ENCODE peak calls at places on chromosomes 5 and 9, in ten cellular contexts. X is osteoblast, H is GM23338, S is lung, Q is Peyer's patch, Z is cardiac muscle cell, B is IMR-90, L is left ventricle myocardium inferior, I is suprapubic skin, D is HCT116. R is an unnamed sample.
A peak's percentile ranks its signal among the peaks of the same experiment; 100 is the strongest.

GRCh38 chr5:146291421-146292074 is 47.1 kb upstream of the POU4F3 start:
- DNase-seq in X (peak; percentile 50), H (peak; percentile 82), S (no peak), Q (no peak), Z (peak; percentile 63), B (peak; percentile 33), L (no peak), I (no peak), D (peak; percentile 23), R (peak; percentile 50)

GRCh38 chr5:167723254-167723871 is 568.1 kb upstream of the WWC1 start:
- DNase-seq in X (peak; percentile 62), H (peak; percentile 91), S (peak; percentile 74), Q (peak; percentile 79), Z (peak; percentile 89), B (peak; percentile 70), L (peak; percentile 58), I (peak; percentile 79), D (peak; percentile 72), R (peak; percentile 74)

GRCh38 chr5:83099445-83099844 is 22.1 kb downstream of the XRCC4 start:
- DNase-seq in X (no peak), H (peak; percentile 10), S (no peak), Q (no peak), Z (no peak), B (no peak), L (no peak), I (no peak), D (no peak), R (peak; percentile 30)

GRCh38 chr9:21465859-21466518 is 16.1 kb downstream of the IFNE start:
- DNase-seq in X (peak; percentile 58), H (peak; percentile 84), S (no peak), Q (no peak), Z (peak; percentile 81), B (peak; percentile 68), L (no peak), I (no peak), D (peak; percentile 61), R (no peak)

GRCh38 chr5:130605200-130605599 is 559.9 kb downstream of the HINT1 start:
- DNase-seq in X (no peak), H (no peak), S (no peak), Q (no peak), Z (no peak), B (no peak), L (no peak), I (no peak), D (peak; percentile 4), R (no peak)

GRCh38 chr5:154302181-154302580 is 111.6 kb downstream of the GALNT10 start:
- DNase-seq in X (no peak), H (no peak), S (no peak), Q (no peak), Z (peak; percentile 50), B (no peak), L (peak; percentile 73), I (no peak), D (no peak), R (no peak)

GRCh38 chr5:172638209-172638768 is 2.8 kb upstream of the NEURL1B start:
- DNase-seq in X (no peak), H (no peak), S (no peak), Q (no peak), Z (no peak), B (no peak), L (no peak), I (peak; percentile 13), D (no peak), R (no peak)

GRCh38 chr5:9653811-9654210 is 23.7 kb upstream of the TAS2R1 start:
- DNase-seq in X (peak; percentile 76), H (no peak), S (no peak), Q (no peak), Z (peak; percentile 92), B (peak; percentile 97), L (peak; percentile 70), I (no peak), D (no peak), R (peak; percentile 4)

GRCh38 chr9:131728961-131729360 is 10.9 kb downstream of the RAPGEF1 start:
- DNase-seq in X (no peak), H (no peak), S (no peak), Q (peak; percentile 82), Z (no peak), B (no peak), L (no peak), I (no peak), D (no peak), R (no peak)

GRCh38 chr5:104661256-104661655 is 1098.7 kb upstream of the NUDT12 start:
- DNase-seq in X (no peak), H (no peak), S (no peak), Q (no peak), Z (no peak), B (no peak), L (no peak), I (no peak), D (no peak), R (no peak)

DNA sequence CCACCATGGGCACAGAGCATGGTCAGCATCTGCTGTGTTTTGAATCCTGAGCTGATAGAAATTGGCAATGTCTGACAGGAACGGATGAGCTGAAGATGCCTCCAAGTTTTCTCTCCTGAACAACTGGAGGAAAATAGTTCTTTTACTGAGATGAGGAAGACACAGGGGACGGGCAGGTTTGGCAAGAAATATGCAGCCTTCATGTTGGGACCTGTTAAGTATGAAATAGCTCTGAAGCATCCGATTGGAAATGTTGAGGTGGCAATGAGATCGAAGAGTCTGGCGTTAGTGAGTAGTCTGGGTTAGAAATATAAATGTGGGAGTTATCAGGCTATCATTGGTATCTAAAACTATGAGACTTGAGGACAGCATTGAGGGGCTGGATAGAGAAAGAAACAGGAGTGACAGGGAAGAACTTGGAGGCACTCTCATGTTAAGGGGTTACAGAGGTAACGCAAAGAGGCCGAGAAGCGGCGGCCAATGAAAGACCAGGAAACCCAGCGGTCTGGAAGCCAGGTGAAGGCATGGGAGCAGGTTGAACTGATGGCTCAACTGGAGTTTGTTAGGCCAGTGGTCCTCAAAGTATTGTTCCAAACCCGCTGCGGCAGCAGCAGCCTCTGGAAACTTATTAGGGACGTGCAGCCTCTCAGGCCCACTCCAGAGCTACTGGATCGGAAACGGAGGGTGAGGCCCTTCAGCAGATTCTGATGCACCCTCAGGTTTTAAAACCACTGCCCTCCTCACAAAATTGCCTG is 1.0 kb upstream of the MAMDC2 start:
- DNase-seq in X (peak; percentile 39), H (no peak), S (no peak), Q (no peak), Z (no peak), B (no peak), L (no peak), I (no peak), D (no peak), R (no peak)
- H3K4me3 ChIP-seq in X (no peak overlapping the region), H (peak overlapping the region; percentile 84), S (no peak overlapping the region), Q (peak overlapping the region; percentile 54), Z (no peak overlapping the region), B (no peak overlapping the region), L (peak overlapping the region; percentile 72), I (no peak overlapping the region), D (no peak overlapping the region), R (no peak overlapping the region)

GRCh38 chr9:126343271-126343700 is 16.7 kb downstream of the MVB12B start:
- DNase-seq in X (peak; percentile 62), H (no peak), S (no peak), Q (peak; percentile 65), Z (no peak), B (no peak), L (no peak), I (no peak), D (no peak), R (peak; percentile 70)
- TF ChIP-seq CTCF in X (no peak), H (no peak), S (no peak), Q (peak; percentile 43), Z (no peak), B (no peak), L (no peak), I (no peak), D (no peak), R (no peak)

GRCh38 chr5:16383544-16384057 is 82.0 kb downstream of the ZNF622 start:
- DNase-seq in X (no peak), H (no peak), S (no peak), Q (no peak), Z (no peak), B (no peak), L (no peak), I (no peak), D (no peak), R (no peak)

GRCh38 chr5:16384804-16385203 is 80.8 kb downstream of the ZNF622 start:
- DNase-seq in X (no peak), H (no peak), S (no peak), Q (no peak), Z (no peak), B (no peak), L (no peak), I (no peak), D (no peak), R (no peak)

GRCh38 chr5:16385516-16386090 is 80.0 kb downstream of the ZNF622 start:
- DNase-seq in X (no peak), H (no peak), S (no peak), Q (no peak), Z (no peak), B (no peak), L (no peak), I (no peak), D (no peak), R (no peak)

GRCh38 chr5:16382047-16382446 is 83.6 kb downstream of the ZNF622 start:
- DNase-seq in X (no peak), H (no peak), S (no peak), Q (no peak), Z (no peak), B (no peak), L (no peak), I (no peak), D (no peak), R (no peak)

GRCh38 chr5:16384222-16384621 is 81.4 kb downstream of the ZNF622 start:
- DNase-seq in X (no peak), H (no peak), S (no peak), Q (no peak), Z (no peak), B (no peak), L (no peak), I (no peak), D (no peak), R (no peak)
- H3K4me1 ChIP-seq in X (no peaks in the 10 kb centered on the region), H (no peaks in the 10 kb centered on the region), S (no peaks in the 10 kb centered on the region), Q (no peaks in the 10 kb centered on the region), Z (peaks cover 7% of the 10 kb centered on the region), B (no peaks in the 10 kb centered on the region), L (peaks cover 10% of the 10 kb centered on the region), I (no peaks in the 10 kb centered on the region), D (no peaks in the 10 kb centered on the region), R (no peaks in the 10 kb centered on the region)

DNA sequence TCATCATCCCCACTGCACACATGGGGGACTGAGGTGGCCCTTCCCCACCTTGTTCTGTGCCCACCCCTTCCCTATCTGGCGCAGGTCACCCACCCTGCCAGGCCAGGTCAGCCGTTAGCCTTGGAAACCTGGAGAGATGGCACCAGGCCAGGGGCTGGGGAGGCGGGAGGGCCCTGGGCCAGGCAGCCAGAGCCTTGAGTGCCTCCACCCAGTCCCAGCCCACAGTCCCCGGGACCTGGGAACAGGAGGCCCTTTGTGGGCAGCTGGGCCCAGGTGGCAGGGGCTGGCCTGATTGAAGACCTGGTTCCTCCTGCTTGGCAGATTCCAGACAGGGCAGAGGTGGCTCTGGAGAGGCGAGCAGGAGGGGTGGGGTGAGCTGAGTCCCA is 70.6 kb downstream of the LRSAM1 start:
- DNase-seq in X (peak; percentile 61), H (no peak), S (no peak), Q (no peak), Z (no peak), B (no peak), L (peak; percentile 58), I (no peak), D (no peak), R (no peak)
- H3K4me3 ChIP-seq in X (no peak overlapping the region), H (no peak overlapping the region), S (no peak overlapping the region), Q (no peak overlapping the region), Z (no peak overlapping the region), B (no peak overlapping the region), L (no peak overlapping the region), I (no peak overlapping the region), D (no peak overlapping the region), R (no peak overlapping the region)